ENCODE peak calls at places on chromosomes 2 and 18, in ten cellular contexts. T, B, X, J, D, W, I, N, K and S are unnamed samples.

GRCh38 chr2:169072163-169072925 is 3.0 kb downstream of the DHRS9 start:
- DNase-seq in T (no peak), B (no peak), X (no peak), J (no peak), D (no peak), W (no peak), I (no peak), N (no peak), K (no peak), S (no peak)

GRCh38 chr2:222193328-222194008 is 105.3 kb downstream of the PAX3 start:
- DNase-seq in T (no peak), B (no peak), X (no peak), J (no peak), D (no peak), W (no peak), I (no peak), N (no peak), K (no peak), S (no peak)

GRCh38 chr18:58870130-58870529 is 5.5 kb downstream of the ZNF532 start:
- DNase-seq in T (no peak), B (no peak), X (no peak), J (no peak), D (no peak), W (no peak), I (no peak), N (no peak), K (no peak), S (no peak)

GRCh38 chr2:35973132-35973736 is 382.3 kb upstream of the CRIM1 start:
- DNase-seq in T (peak; percentile 26), B (no peak), X (no peak), J (peak; percentile 7), D (no peak), W (no peak), I (peak; percentile 3), N (no peak), K (peak; percentile 52), S (peak; percentile 57)

GRCh38 chr18:51195086-51195601 is 2.3 kb downstream of the MEX3C start:
- DNase-seq in T (no peak), B (no peak), X (no peak), J (no peak), D (no peak), W (no peak), I (no peak), N (no peak), K (no peak), S (peak; percentile 17)

GRCh38 chr18:28706397-28706796 is 529.5 kb upstream of the CDH2 start:
- DNase-seq in T (no peak), B (no peak), X (no peak), J (no peak), D (no peak), W (no peak), I (no peak), N (no peak), K (no peak), S (no peak)

GRCh38 chr2:167420261-167420660 is 532.0 kb downstream of the XIRP2 start:
- DNase-seq in T (peak; percentile 55), B (no peak), X (no peak), J (no peak), D (no peak), W (no peak), I (no peak), N (no peak), K (no peak), S (no peak)

GRCh38 chr2:42054657-42055430 is 7.0 kb downstream of the PKDCC start:
- DNase-seq in T (no peak), B (no peak), X (no peak), J (no peak), D (no peak), W (peak; percentile 63), I (no peak), N (no peak), K (peak; percentile 68), S (no peak)

GRCh38 chr18:77106331-77106730 is 26.3 kb downstream of the MBP start:
- DNase-seq in T (no peak), B (peak; percentile 60), X (no peak), J (peak; percentile 75), D (no peak), W (peak; percentile 74), I (no peak), N (no peak), K (no peak), S (no peak)

GRCh38 chr2:203664029-203664755 is 42.2 kb upstream of the CD28 start:
- DNase-seq in T (no peak), B (no peak), X (no peak), J (no peak), D (no peak), W (no peak), I (no peak), N (no peak), K (no peak), S (no peak)

GRCh38 chr18:56210466-56210865 is 427.9 kb downstream of the TXNL1 start:
- DNase-seq in T (no peak), B (no peak), X (no peak), J (no peak), D (no peak), W (no peak), I (no peak), N (no peak), K (no peak), S (no peak)

GRCh38 chr18:79071037-79071960 is 2.1 kb downstream of the ATP9B start:
- DNase-seq in T (no peak), B (no peak), X (no peak), J (no peak), D (no peak), W (no peak), I (no peak), N (no peak), K (no peak), S (no peak)

GRCh38 chr2:70569559-70569958 is 15.9 kb upstream of the TGFA start:
- DNase-seq in T (no peak), B (no peak), X (no peak), J (no peak), D (no peak), W (no peak), I (no peak), N (no peak), K (no peak), S (peak; percentile 20)

GRCh38 chr18:76538846-76539245 is 43.8 kb upstream of the ZNF516 start:
- DNase-seq in T (no peak), B (no peak), X (no peak), J (no peak), D (no peak), W (no peak), I (no peak), N (no peak), K (no peak), S (no peak)

GRCh38 chr2:231786177-231786916 is at the start of gene COPS7B:
- DNase-seq in T (peak; percentile 84), B (peak; percentile 76), X (peak; percentile 90), J (peak; percentile 86), D (peak; percentile 90), W (peak; percentile 93), I (peak; percentile 40), N (peak; percentile 66), K (peak; percentile 70), S (peak; percentile 92)

GRCh38 chr2:23651187-23651983 is 266.4 kb downstream of the KLHL29 start:
- DNase-seq in T (peak; percentile 87), B (no peak), X (no peak), J (no peak), D (no peak), W (no peak), I (peak; percentile 23), N (no peak), K (no peak), S (peak; percentile 90)

GRCh38 chr2:98556634-98557033 is 51.7 kb downstream of the COA5 start:
- DNase-seq in T (no peak), B (no peak), X (peak; percentile 79), J (no peak), D (no peak), W (no peak), I (no peak), N (no peak), K (no peak), S (no peak)

GRCh38 chr18:26091047-26091630 is 726 bp upstream of the SS18 start:
- DNase-seq in T (no peak), B (no peak), X (no peak), J (no peak), D (no peak), W (no peak), I (peak; percentile 45), N (no peak), K (peak; percentile 23), S (peak; percentile 90)

GRCh38 chr2:205297368-205297767 is 384.9 kb upstream of the NRP2 start:
- DNase-seq in T (no peak), B (no peak), X (no peak), J (no peak), D (no peak), W (no peak), I (no peak), N (no peak), K (no peak), S (no peak)